ENCODE peak calls at places on chromosomes 6 and 20, in four cellular contexts. P, F, Z and T are unnamed samples.

GRCh38 chr6:37309692-37310091 is 44.1 kb upstream of the RNF8 start:
- DNase-seq in F (no peak), P (no peak), Z (no peak), T (no peak)

GRCh38 chr20:2804921-2805681 is 4.7 kb upstream of the CPXM1 start:
- DNase-seq in P (no peak), Z (peak), F (no peak), T (no peak)

GRCh38 chr6:119350202-119351004 is 842 bp upstream of the MAN1A1 start:
- DNase-seq in Z (no peak), P (no peak), F (peak), T (peak)

GRCh38 chr6:27605401-27606342 is 132.8 kb upstream of the ZNF184 start:
- DNase-seq in F (no peak), P (no peak), Z (peak), T (peak)

GRCh38 chr20:50838707-50839385 is 44.0 kb downstream of the BCAS4 start:
- DNase-seq in F (no peak), P (no peak), Z (no peak), T (no peak)

GRCh38 chr20:46587986-46588385 is 37.5 kb upstream of the OCSTAMP start:
- DNase-seq in Z (no peak), F (no peak), P (no peak), T (no peak)

GRCh38 chr6:125888989-125889656 is 67.4 kb upstream of the HINT3 start:
- DNase-seq in P (no peak), Z (peak), F (peak), T (no peak)

GRCh38 chr6:157531169-157531985 is 150.4 kb downstream of the ZDHHC14 start:
- DNase-seq in F (no peak), Z (peak), P (no peak), T (no peak)

GRCh38 chr6:133608620-133609019 is 280.3 kb upstream of the TCF21 start:
- DNase-seq in P (no peak), F (no peak), Z (no peak), T (no peak)

GRCh38 chr6:85574932-85575598 is 18.6 kb downstream of the SNX14 start:
- DNase-seq in F (no peak), Z (no peak), P (no peak), T (no peak)

GRCh38 chr20:32506721-32507120 is 78.4 kb downstream of the NOL4L start:
- DNase-seq in Z (no peak), F (no peak), P (no peak), T (no peak)

GRCh38 chr20:63230800-63231268 is 4.9 kb upstream of the BIRC7 start:
- DNase-seq in Z (peak), P (no peak), F (no peak), T (no peak)

GRCh38 chr6:72952808-72953630 is 272.3 kb downstream of the KHDC1L start:
- DNase-seq in P (no peak), Z (no peak), F (no peak), T (no peak)

GRCh38 chr6:158561247-158561884 is 1.5 kb downstream of the TMEM181 start:
- DNase-seq in Z (no peak), F (no peak), P (no peak), T (no peak)

GRCh38 chr6:68901044-68901443 is 266.0 kb downstream of the ADGRB3 start:
- DNase-seq in Z (no peak), F (no peak), P (no peak), T (no peak)

GRCh38 chr20:54132612-54133433 is 41.0 kb downstream of the CYP24A1 start:
- DNase-seq in F (no peak), Z (no peak), P (no peak), T (no peak)

GRCh38 chr6:154307696-154308425 is 48.7 kb downstream of the IPCEF1 start:
- DNase-seq in Z (no peak), F (no peak), P (no peak), T (no peak)

GRCh38 chr6:21523652-21524051 is 69.9 kb upstream of the SOX4 start:
- DNase-seq in P (no peak), F (no peak), Z (no peak), T (no peak)

GRCh38 chr20:23752019-23752418 is 1.3 kb upstream of the CST1 start:
- DNase-seq in P (no peak), F (no peak), Z (no peak), T (no peak)

GRCh38 chr6:138013949-138014348 is 93.3 kb downstream of the PERP start:
- DNase-seq in P (no peak), Z (no peak), F (no peak), T (no peak)

GRCh38 chr20:57996936-57997629 is 231.4 kb downstream of the ANKRD60 start:
- DNase-seq in Z (no peak), P (no peak), F (no peak), T (no peak)

GRCh38 chr6:33313105-33313708 is 671 bp downstream of the TAPBP start:
- DNase-seq in P (no peak), Z (peak), F (no peak), T (peak)

GRCh38 chr6:7406743-7407142 is 17.1 kb downstream of the RIOK1 start:
- DNase-seq in P (no peak), Z (no peak), F (no peak), T (no peak)

GRCh38 chr6:25061289-25061945 is 125.7 kb upstream of the RIPOR2 start:
- DNase-seq in F (no peak), P (no peak), Z (no peak), T (no peak)

GRCh38 chr6:129653746-129654145 is 56.2 kb downstream of the ARHGAP18 start:
- DNase-seq in P (no peak), Z (no peak), F (no peak), T (no peak)

GRCh38 chr20:998431-998830 is 3.7 kb downstream of the RSPO4 start:
- DNase-seq in Z (no peak), F (no peak), P (no peak), T (no peak)

GRCh38 chr6:56416247-56416646 is 168.9 kb upstream of the COL21A1 start:
- DNase-seq in Z (no peak), P (no peak), F (no peak), T (no peak)

GRCh38 chr6:136037885-136038460 is 186.5 kb downstream of the PDE7B start:
- DNase-seq in Z (no peak), P (no peak), F (no peak), T (no peak)

GRCh38 chr6:155448823-155449789 is 6.5 kb downstream of the NOX3 start:
- DNase-seq in Z (no peak), F (no peak), P (no peak), T (no peak)